ENCODE peak calls at places on chromosomes 5 and 9, in eight cellular contexts. B is fibroblast of pulmonary artery, U is left ventricle myocardium inferior, Y is ovary, D is psoas muscle, P is bronchial epithelial cell, G is brain microvascular endothelial cell, V is kidney. Z is an unnamed sample.

GRCh38 chr5:58188287-58188651 is 271.6 kb downstream of the PLK2 start:
- DNase-seq in G (peak; percentile 82), B (peak; percentile 54), D (no peak), P (peak; percentile 91), Y (no peak), U (no peak), V (no peak), Z (peak; percentile 84)

GRCh38 chr5:68711311-68712200 is 382.3 kb upstream of the SLC30A5 start:
- DNase-seq in G (no peak), D (no peak), P (no peak), B (no peak), V (no peak), U (no peak), Y (no peak), Z (no peak)

GRCh38 chr5:67699560-67699959 is 503.0 kb upstream of the CD180 start:
- DNase-seq in B (peak; percentile 1), U (no peak), Y (no peak), P (no peak), D (no peak), G (no peak), V (no peak), Z (no peak)

GRCh38 chr9:14153310-14153720 is 160.6 kb downstream of the NFIB start:
- DNase-seq in V (no peak), B (peak; percentile 47), Y (no peak), P (no peak), G (no peak), U (no peak), D (no peak), Z (no peak)

GRCh38 chr9:26870292-26870691 is 22.3 kb downstream of the CAAP1 start:
- DNase-seq in G (peak; percentile 49), P (peak; percentile 88), U (no peak), B (peak; percentile 60), Y (no peak), V (no peak), D (no peak), Z (no peak)

GRCh38 chr5:64210866-64211265 is 45.2 kb downstream of the RNF180 start:
- DNase-seq in Y (no peak), D (no peak), V (no peak), B (peak; percentile 88), P (peak; percentile 91), U (no peak), G (peak; percentile 87), Z (peak; percentile 48)

GRCh38 chr9:135077497-135078200 is 9.8 kb upstream of the OLFM1 start:
- DNase-seq in D (no peak), G (peak; percentile 4), Y (peak; percentile 67), B (peak; percentile 13), P (no peak), V (peak; percentile 67), U (no peak), Z (no peak)

GRCh38 chr5:61734966-61735365 is 402.9 kb downstream of the ZSWIM6 start:
- DNase-seq in G (no peak), B (no peak), V (no peak), Y (no peak), U (no peak), P (no peak), D (no peak), Z (no peak)

GRCh38 chr5:39783756-39784421 is 359.1 kb upstream of the DAB2 start:
- DNase-seq in Y (no peak), D (no peak), U (no peak), G (no peak), P (no peak), B (peak; percentile 6), V (no peak), Z (no peak)

GRCh38 chr5:151264113-151264512 is 11.1 kb downstream of the GM2A start:
- DNase-seq in V (no peak), D (no peak), Y (no peak), G (peak; percentile 17), P (peak; percentile 96), B (peak; percentile 42), U (no peak), Z (no peak)

GRCh38 chr5:177176175-177176704 is 42.7 kb downstream of the NSD1 start:
- DNase-seq in B (no peak), P (no peak), U (no peak), Y (no peak), V (peak; percentile 4), G (no peak), D (no peak), Z (no peak)

GRCh38 chr5:95382843-95383242 is 8.3 kb upstream of the FAM81B start:
- DNase-seq in V (no peak), Y (no peak), D (no peak), G (no peak), U (no peak), P (no peak), B (no peak), Z (no peak)

GRCh38 chr5:156147948-156148285 is 179.0 kb upstream of the SGCD start:
- DNase-seq in V (no peak), U (no peak), Y (no peak), B (no peak), G (no peak), P (no peak), D (no peak), Z (no peak)

GRCh38 chr9:68501159-68501506 is 39.5 kb downstream of the TMEM252 start:
- DNase-seq in B (no peak), Y (no peak), P (peak; percentile 63), U (no peak), G (no peak), D (no peak), V (no peak), Z (peak; percentile 98)

GRCh38 chr9:109141375-109141774 is 21.6 kb upstream of the TMEM245 start:
- DNase-seq in V (no peak), Y (no peak), D (no peak), U (no peak), G (no peak), P (no peak), B (no peak), Z (no peak)

GRCh38 chr5:64979518-64979917 is 210.8 kb downstream of the CWC27 start:
- DNase-seq in U (no peak), G (no peak), P (no peak), D (no peak), B (no peak), Y (no peak), V (no peak), Z (no peak)

GRCh38 chr9:129697111-129697955 is 31.9 kb downstream of the PRRX2 start:
- DNase-seq in B (peak; percentile 52), V (peak; percentile 81), U (peak; percentile 41), P (no peak), G (peak; percentile 45), D (peak; percentile 76), Y (peak; percentile 66), Z (no peak)

GRCh38 chr9:129695870-129696269 is 30.4 kb downstream of the PRRX2 start:
- DNase-seq in Y (no peak), D (no peak), G (no peak), P (no peak), B (no peak), U (no peak), V (no peak), Z (no peak)

GRCh38 chr9:129701054-129701453 is 35.6 kb downstream of the PRRX2 start:
- DNase-seq in D (no peak), P (no peak), B (no peak), G (no peak), U (no peak), V (no peak), Y (no peak), Z (no peak)

GRCh38 chr9:129696803-129697110 is 31.3 kb downstream of the PRRX2 start:
- DNase-seq in Y (no peak), B (no peak), V (no peak), P (no peak), U (no peak), D (no peak), G (no peak), Z (no peak)

GRCh38 chr9:129697956-129698757 is 32.7 kb downstream of the PRRX2 start:
- DNase-seq in Y (peak; percentile 44), U (peak; percentile 46), B (no peak), D (peak; percentile 75), V (no peak), G (no peak), P (no peak), Z (no peak)
- H3K4me3 ChIP-seq in Y (peak overlapping the region; percentile 32), U (peak overlapping the region; percentile 62), B (peak overlapping the region; percentile 43), D (peak overlapping the region; percentile 58), V (no peak overlapping the region), G (peak overlapping the region; percentile 49), P (no peak overlapping the region), Z (peak overlapping the region; percentile 31)

DNA sequence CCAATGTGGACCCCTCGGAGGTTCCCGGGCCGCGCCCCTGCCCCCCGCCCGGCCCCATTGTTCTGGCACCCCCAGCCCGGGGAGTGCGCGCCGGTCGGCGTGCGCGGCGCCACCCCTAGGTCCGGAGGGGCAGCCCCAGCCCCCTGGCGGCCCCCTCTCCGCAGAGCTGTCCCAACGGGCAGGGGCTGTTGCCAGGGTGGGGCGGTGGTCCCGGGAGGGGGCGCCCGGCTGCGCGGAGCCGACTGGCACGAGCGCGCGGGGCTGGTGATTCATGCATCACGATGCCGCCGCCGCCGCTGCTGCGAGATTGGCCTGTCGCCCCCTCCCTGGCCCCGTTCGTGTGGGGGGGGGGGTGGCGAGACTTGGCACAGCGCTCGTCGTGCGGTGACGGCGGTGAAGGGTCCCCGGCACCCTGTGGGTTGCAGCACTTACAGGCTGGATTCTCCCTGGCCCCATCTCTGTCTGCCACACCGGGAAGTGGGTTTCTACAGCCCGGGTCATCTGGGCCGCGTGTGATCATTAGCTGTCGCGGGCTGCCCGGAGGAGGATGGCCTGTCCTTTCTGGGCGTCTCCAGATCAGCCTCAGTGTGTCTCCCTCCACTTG is 756 bp downstream of the NCS1 start:
- DNase-seq in Y (peak; percentile 64), B (no peak), V (peak; percentile 78), D (no peak), P (no peak), U (no peak), G (no peak), Z (no peak)
- TF ChIP-seq CTCF in Y (no peak), B (no peak), V (no peak), D (no peak), P (no peak), U (no peak), G (no peak), Z (no peak)

DNA sequence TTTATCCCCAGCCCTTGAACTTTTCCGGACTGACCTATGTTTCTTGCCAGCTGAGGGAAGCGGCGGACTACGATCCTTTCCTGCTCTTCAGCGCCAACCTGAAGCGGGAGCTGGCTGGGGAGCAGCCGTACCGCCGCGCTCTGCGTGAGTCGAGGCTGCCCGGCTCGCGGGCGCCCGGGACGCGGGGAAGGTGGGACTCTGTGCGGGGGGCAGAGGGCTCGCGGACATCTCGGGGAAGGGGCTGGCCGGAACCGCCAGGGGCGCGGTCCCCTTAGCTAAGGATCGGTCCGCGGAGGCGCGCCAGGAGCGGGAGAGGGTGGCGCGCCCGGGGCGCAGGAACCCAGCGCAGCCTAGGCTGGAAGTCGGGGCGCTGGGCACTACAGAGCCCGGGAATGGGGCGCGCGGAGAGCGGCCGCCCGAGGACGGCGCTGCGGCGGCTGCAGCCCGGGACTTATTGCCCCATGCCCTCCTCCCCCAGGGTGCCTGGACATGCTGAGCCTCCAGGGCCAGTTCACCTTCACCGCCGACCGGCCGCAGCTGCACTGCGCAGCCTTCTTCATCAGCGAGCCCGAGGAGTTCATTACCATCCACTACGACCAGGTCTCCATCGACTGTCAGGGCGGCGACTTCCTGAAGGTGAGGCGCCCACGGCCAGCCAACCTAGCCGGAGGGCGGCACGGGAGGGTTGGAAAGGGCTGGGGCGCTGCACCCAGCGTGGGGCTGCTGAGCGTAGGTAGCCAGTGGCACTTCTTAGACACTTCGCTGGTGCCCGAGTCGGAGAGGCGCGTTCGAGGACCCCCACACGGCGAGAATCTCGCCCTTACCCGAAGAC is 922 bp downstream of the CRHBP start:
- DNase-seq in V (peak; percentile 72), G (no peak), Y (no peak), D (peak; percentile 50), P (no peak), B (no peak), U (no peak), Z (no peak)
- H3K4me3 ChIP-seq in V (peak overlapping the region; percentile 64), G (peak overlapping the region; percentile 63), Y (peak overlapping the region; percentile 13), D (peak overlapping the region; percentile 44), P (no peak overlapping the region), B (peak overlapping the region; percentile 24), U (peak overlapping the region; percentile 68), Z (peak overlapping the region; percentile 54)

GRCh38 chr9:87883990-87884389 is 1.3 kb downstream of the SPATA31E1 start:
- DNase-seq in U (no peak), V (peak; percentile 42), P (no peak), B (no peak), Y (no peak), D (peak; percentile 29), G (no peak), Z (no peak)
- TF ChIP-seq CTCF in U (peak; percentile 15), V (no peak), P (peak; percentile 1), B (no peak), Y (no peak), D (no peak), G (peak; percentile 39), Z (peak; percentile 28)